ENCODE peak calls at places on chromosome 1, in eight cellular contexts. One of them, this sample, is unnamed.

GRCh38 chr1:231628207-231628876 is 1.8 kb downstream of the DISC1 start:
- DNase-seq in CD8-positive, alpha-beta T cell: no peak
- DNase-seq in psoas muscle: no peak
- DNase-seq in fibroblast of lung: no peak
- DNase-seq in pancreas: no peak
- DNase-seq in HCT116: no peak
- DNase-seq in hepatocyte: peak; percentile 41
- DNase-seq in body of pancreas: no peak
- DNase-seq in this sample: no peak

GRCh38 chr1:169786974-169787373 is 7.7 kb downstream of the METTL18 start:
- DNase-seq in CD8-positive, alpha-beta T cell: no peak
- DNase-seq in psoas muscle: no peak
- DNase-seq in fibroblast of lung: no peak
- DNase-seq in pancreas: no peak
- DNase-seq in HCT116: no peak
- DNase-seq in hepatocyte: no peak
- DNase-seq in body of pancreas: no peak
- DNase-seq in this sample: no peak

GRCh38 chr1:58885998-58886397 is 102.2 kb upstream of the JUN start:
- DNase-seq in CD8-positive, alpha-beta T cell: no peak
- DNase-seq in psoas muscle: peak; percentile 29
- DNase-seq in fibroblast of lung: peak; percentile 70
- DNase-seq in pancreas: no peak
- DNase-seq in HCT116: no peak
- DNase-seq in hepatocyte: no peak
- DNase-seq in body of pancreas: peak; percentile 37
- DNase-seq in this sample: no peak

GRCh38 chr1:90963651-90964050 is 58.2 kb downstream of the ZNF644 start:
- DNase-seq in CD8-positive, alpha-beta T cell: no peak
- DNase-seq in psoas muscle: no peak
- DNase-seq in fibroblast of lung: peak; percentile 45
- DNase-seq in pancreas: no peak
- DNase-seq in HCT116: no peak
- DNase-seq in hepatocyte: no peak
- DNase-seq in body of pancreas: no peak
- DNase-seq in this sample: no peak

GRCh38 chr1:41639332-41639936 is 155.0 kb upstream of the EDN2 start:
- DNase-seq in CD8-positive, alpha-beta T cell: no peak
- DNase-seq in psoas muscle: peak; percentile 32
- DNase-seq in fibroblast of lung: peak; percentile 89
- DNase-seq in pancreas: no peak
- DNase-seq in HCT116: no peak
- DNase-seq in hepatocyte: no peak
- DNase-seq in body of pancreas: no peak
- DNase-seq in this sample: no peak

GRCh38 chr1:44035726-44036408 is 4.6 kb upstream of the SLC6A9 start:
- DNase-seq in CD8-positive, alpha-beta T cell: no peak
- DNase-seq in psoas muscle: peak; percentile 36
- DNase-seq in fibroblast of lung: peak; percentile 10
- DNase-seq in pancreas: peak; percentile 57
- DNase-seq in HCT116: no peak
- DNase-seq in hepatocyte: peak; percentile 47
- DNase-seq in body of pancreas: peak; percentile 35
- DNase-seq in this sample: no peak

GRCh38 chr1:19633106-19633505 is 11.0 kb upstream of the NBL1 start:
- DNase-seq in CD8-positive, alpha-beta T cell: no peak
- DNase-seq in psoas muscle: no peak
- DNase-seq in fibroblast of lung: no peak
- DNase-seq in pancreas: no peak
- DNase-seq in HCT116: no peak
- DNase-seq in hepatocyte: no peak
- DNase-seq in body of pancreas: no peak
- DNase-seq in this sample: no peak

GRCh38 chr1:16420719-16421118 is 16.5 kb downstream of the SPATA21 start:
- DNase-seq in CD8-positive, alpha-beta T cell: peak; percentile 35
- DNase-seq in psoas muscle: no peak
- DNase-seq in fibroblast of lung: no peak
- DNase-seq in pancreas: no peak
- DNase-seq in HCT116: no peak
- DNase-seq in hepatocyte: no peak
- DNase-seq in body of pancreas: no peak
- DNase-seq in this sample: no peak

GRCh38 chr1:27689423-27690173 is 17.6 kb upstream of the IFI6 start:
- DNase-seq in CD8-positive, alpha-beta T cell: no peak
- DNase-seq in psoas muscle: no peak
- DNase-seq in fibroblast of lung: peak; percentile 85
- DNase-seq in pancreas: no peak
- DNase-seq in HCT116: no peak
- DNase-seq in hepatocyte: no peak
- DNase-seq in body of pancreas: no peak
- DNase-seq in this sample: no peak

GRCh38 chr1:231663211-231663792 is 36.7 kb downstream of the DISC1 start:
- DNase-seq in CD8-positive, alpha-beta T cell: no peak
- DNase-seq in psoas muscle: no peak
- DNase-seq in fibroblast of lung: no peak
- DNase-seq in pancreas: no peak
- DNase-seq in HCT116: no peak
- DNase-seq in hepatocyte: no peak
- DNase-seq in body of pancreas: no peak
- DNase-seq in this sample: no peak

GRCh38 chr1:190588424-190588823 is 110.8 kb upstream of the BRINP3 start:
- DNase-seq in CD8-positive, alpha-beta T cell: no peak
- DNase-seq in psoas muscle: no peak
- DNase-seq in fibroblast of lung: no peak
- DNase-seq in pancreas: no peak
- DNase-seq in HCT116: no peak
- DNase-seq in hepatocyte: no peak
- DNase-seq in body of pancreas: no peak
- DNase-seq in this sample: no peak

GRCh38 chr1:149962039-149962647 is 25.5 kb upstream of the MTMR11 start:
- DNase-seq in CD8-positive, alpha-beta T cell: no peak
- DNase-seq in psoas muscle: no peak
- DNase-seq in fibroblast of lung: peak; percentile 75
- DNase-seq in pancreas: peak; percentile 71
- DNase-seq in HCT116: peak; percentile 58
- DNase-seq in hepatocyte: peak; percentile 81
- DNase-seq in body of pancreas: peak; percentile 63
- DNase-seq in this sample: no peak

GRCh38 chr1:82273816-82274215 is 473.1 kb downstream of the ADGRL2 start:
- DNase-seq in CD8-positive, alpha-beta T cell: no peak
- DNase-seq in psoas muscle: no peak
- DNase-seq in fibroblast of lung: peak; percentile 5
- DNase-seq in pancreas: no peak
- DNase-seq in HCT116: no peak
- DNase-seq in hepatocyte: no peak
- DNase-seq in body of pancreas: no peak
- DNase-seq in this sample: no peak

GRCh38 chr1:222736470-222736869 is 532 bp upstream of the FAM177B start:
- DNase-seq in CD8-positive, alpha-beta T cell: no peak
- DNase-seq in psoas muscle: no peak
- DNase-seq in fibroblast of lung: no peak
- DNase-seq in pancreas: no peak
- DNase-seq in HCT116: no peak
- DNase-seq in hepatocyte: no peak
- DNase-seq in body of pancreas: no peak
- DNase-seq in this sample: no peak

GRCh38 chr1:202161151-202162048 is 998 bp upstream of the PTPN7 start:
- DNase-seq in CD8-positive, alpha-beta T cell: no peak
- DNase-seq in psoas muscle: no peak
- DNase-seq in fibroblast of lung: no peak
- DNase-seq in pancreas: no peak
- DNase-seq in HCT116: no peak
- DNase-seq in hepatocyte: no peak
- DNase-seq in body of pancreas: no peak
- DNase-seq in this sample: no peak

GRCh38 chr1:208154040-208154439 is 90.1 kb downstream of the PLXNA2 start:
- DNase-seq in CD8-positive, alpha-beta T cell: no peak
- DNase-seq in psoas muscle: no peak
- DNase-seq in fibroblast of lung: no peak
- DNase-seq in pancreas: no peak
- DNase-seq in HCT116: no peak
- DNase-seq in hepatocyte: no peak
- DNase-seq in body of pancreas: peak; percentile 44
- DNase-seq in this sample: no peak

GRCh38 chr1:53115403-53116306 is 26.8 kb downstream of the SLC1A7 start:
- DNase-seq in CD8-positive, alpha-beta T cell: no peak
- DNase-seq in psoas muscle: no peak
- DNase-seq in fibroblast of lung: peak; percentile 62
- DNase-seq in pancreas: peak; percentile 30
- DNase-seq in HCT116: no peak
- DNase-seq in hepatocyte: peak; percentile 89
- DNase-seq in body of pancreas: peak; percentile 40
- DNase-seq in this sample: peak; percentile 77

GRCh38 chr1:183093821-183094287 is 70.6 kb downstream of the LAMC1 start:
- DNase-seq in CD8-positive, alpha-beta T cell: no peak
- DNase-seq in psoas muscle: no peak
- DNase-seq in fibroblast of lung: peak; percentile 83
- DNase-seq in pancreas: no peak
- DNase-seq in HCT116: peak; percentile 24
- DNase-seq in hepatocyte: no peak
- DNase-seq in body of pancreas: no peak
- DNase-seq in this sample: no peak

GRCh38 chr1:59219926-59220325 is 77.0 kb upstream of the FGGY start:
- DNase-seq in CD8-positive, alpha-beta T cell: no peak
- DNase-seq in psoas muscle: no peak
- DNase-seq in fibroblast of lung: no peak
- DNase-seq in pancreas: no peak
- DNase-seq in HCT116: no peak
- DNase-seq in hepatocyte: no peak
- DNase-seq in body of pancreas: no peak
- DNase-seq in this sample: no peak

GRCh38 chr1:3530931-3531818 is 76.7 kb downstream of the ARHGEF16 start:
- DNase-seq in CD8-positive, alpha-beta T cell: peak; percentile 81
- DNase-seq in psoas muscle: peak; percentile 75
- DNase-seq in fibroblast of lung: peak; percentile 63
- DNase-seq in pancreas: peak; percentile 84
- DNase-seq in HCT116: peak; percentile 61
- DNase-seq in hepatocyte: peak; percentile 92
- DNase-seq in body of pancreas: peak; percentile 89
- DNase-seq in this sample: peak; percentile 79

GRCh38 chr1:2785631-2786328 is 15.7 kb downstream of the TTC34 start:
- DNase-seq in CD8-positive, alpha-beta T cell: no peak
- DNase-seq in psoas muscle: peak; percentile 2
- DNase-seq in fibroblast of lung: no peak
- DNase-seq in pancreas: no peak
- DNase-seq in HCT116: no peak
- DNase-seq in hepatocyte: no peak
- DNase-seq in body of pancreas: peak; percentile 9
- DNase-seq in this sample: no peak

GRCh38 chr1:11558286-11558685 is 79.3 kb downstream of the DISP3 start:
- DNase-seq in CD8-positive, alpha-beta T cell: no peak
- DNase-seq in psoas muscle: no peak
- DNase-seq in fibroblast of lung: no peak
- DNase-seq in pancreas: no peak
- DNase-seq in HCT116: no peak
- DNase-seq in hepatocyte: no peak
- DNase-seq in body of pancreas: no peak
- DNase-seq in this sample: no peak
- H3K4me3 ChIP-seq in CD8-positive, alpha-beta T cell: no peak overlapping the region
- H3K4me3 ChIP-seq in psoas muscle: no peak overlapping the region
- H3K4me3 ChIP-seq in fibroblast of lung: no peak overlapping the region
- H3K4me3 ChIP-seq in pancreas: no peak overlapping the region
- H3K4me3 ChIP-seq in HCT116: no peak overlapping the region
- H3K4me3 ChIP-seq in hepatocyte: no peak overlapping the region
- H3K4me3 ChIP-seq in body of pancreas: no peak overlapping the region
- H3K4me3 ChIP-seq in this sample: no peak overlapping the region

GRCh38 chr1:35539073-35539823 is 18.0 kb downstream of the KIAA0319L start:
- DNase-seq in CD8-positive, alpha-beta T cell: no peak
- DNase-seq in psoas muscle: no peak
- DNase-seq in fibroblast of lung: peak; percentile 53
- DNase-seq in pancreas: no peak
- DNase-seq in HCT116: no peak
- DNase-seq in hepatocyte: no peak
- DNase-seq in body of pancreas: no peak
- DNase-seq in this sample: no peak

GRCh38 chr1:35537788-35538187 is 19.4 kb downstream of the KIAA0319L start:
- DNase-seq in CD8-positive, alpha-beta T cell: no peak
- DNase-seq in psoas muscle: no peak
- DNase-seq in fibroblast of lung: no peak
- DNase-seq in pancreas: no peak
- DNase-seq in HCT116: no peak
- DNase-seq in hepatocyte: no peak
- DNase-seq in body of pancreas: no peak
- DNase-seq in this sample: no peak

GRCh38 chr1:35535243-35535642 is 22.0 kb downstream of the KIAA0319L start:
- DNase-seq in CD8-positive, alpha-beta T cell: no peak
- DNase-seq in psoas muscle: no peak
- DNase-seq in fibroblast of lung: peak; percentile 48
- DNase-seq in pancreas: no peak
- DNase-seq in HCT116: no peak
- DNase-seq in hepatocyte: no peak
- DNase-seq in body of pancreas: no peak
- DNase-seq in this sample: no peak

GRCh38 chr1:35536551-35537162 is 20.5 kb downstream of the KIAA0319L start:
- DNase-seq in CD8-positive, alpha-beta T cell: no peak
- DNase-seq in psoas muscle: no peak
- DNase-seq in fibroblast of lung: no peak
- DNase-seq in pancreas: no peak
- DNase-seq in HCT116: no peak
- DNase-seq in hepatocyte: no peak
- DNase-seq in body of pancreas: no peak
- DNase-seq in this sample: no peak

DNA sequence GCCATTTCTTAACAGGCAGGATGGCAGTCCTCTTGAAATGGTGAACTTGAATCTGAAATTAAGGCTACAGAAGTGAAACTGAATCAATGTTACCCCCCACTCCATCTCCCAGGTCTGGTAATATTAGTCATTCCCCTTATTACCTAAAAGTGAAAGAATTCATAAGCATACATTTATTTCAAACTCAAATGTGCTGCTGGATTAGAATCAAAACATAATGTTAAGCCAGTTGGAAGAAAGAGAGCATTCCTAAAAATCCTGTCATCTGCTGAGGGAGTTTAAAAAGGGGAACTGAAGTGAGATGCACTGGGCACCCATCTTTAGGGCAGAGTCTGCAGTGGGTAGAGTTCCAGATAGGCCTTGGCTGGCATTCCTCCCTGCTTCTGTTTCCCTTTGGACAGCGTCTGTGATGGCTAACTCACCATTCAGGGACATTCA is 17.4 kb downstream of the KIAA0319L start:
- DNase-seq in CD8-positive, alpha-beta T cell: no peak
- DNase-seq in psoas muscle: no peak
- DNase-seq in fibroblast of lung: peak; percentile 79
- DNase-seq in pancreas: no peak
- DNase-seq in HCT116: no peak
- DNase-seq in hepatocyte: no peak
- DNase-seq in body of pancreas: no peak
- DNase-seq in this sample: no peak
- H3K4me1 ChIP-seq in CD8-positive, alpha-beta T cell: peaks cover 79% of the 10 kb centered on the region
- H3K4me1 ChIP-seq in psoas muscle: peaks cover 53% of the 10 kb centered on the region
- H3K4me1 ChIP-seq in fibroblast of lung: peaks cover 24% of the 10 kb centered on the region
- H3K4me1 ChIP-seq in pancreas: no peaks in the 10 kb centered on the region
- H3K4me1 ChIP-seq in HCT116: no peaks in the 10 kb centered on the region
- H3K4me1 ChIP-seq in hepatocyte: peaks cover 6% of the 10 kb centered on the region
- H3K4me1 ChIP-seq in body of pancreas: peaks cover 40% of the 10 kb centered on the region
- H3K4me1 ChIP-seq in this sample: peaks cover 65% of the 10 kb centered on the region

GRCh38 chr1:219430419-219430818 is 182.5 kb downstream of the ZC3H11B start:
- DNase-seq in CD8-positive, alpha-beta T cell: no peak
- DNase-seq in psoas muscle: no peak
- DNase-seq in fibroblast of lung: peak; percentile 84
- DNase-seq in pancreas: no peak
- DNase-seq in HCT116: no peak
- DNase-seq in hepatocyte: no peak
- DNase-seq in body of pancreas: no peak
- DNase-seq in this sample: no peak
- H3K4me3 ChIP-seq in CD8-positive, alpha-beta T cell: no peak overlapping the region
- H3K4me3 ChIP-seq in psoas muscle: no peak overlapping the region
- H3K4me3 ChIP-seq in fibroblast of lung: no peak overlapping the region
- H3K4me3 ChIP-seq in pancreas: no peak overlapping the region
- H3K4me3 ChIP-seq in HCT116: no peak overlapping the region
- H3K4me3 ChIP-seq in hepatocyte: no peak overlapping the region
- H3K4me3 ChIP-seq in body of pancreas: no peak overlapping the region
- H3K4me3 ChIP-seq in this sample: no peak overlapping the region

GRCh38 chr1:161039546-161039945 is 782 bp upstream of the TSTD1 start:
- DNase-seq in CD8-positive, alpha-beta T cell: no peak
- DNase-seq in psoas muscle: no peak
- DNase-seq in fibroblast of lung: no peak
- DNase-seq in pancreas: no peak
- DNase-seq in HCT116: no peak
- DNase-seq in hepatocyte: no peak
- DNase-seq in body of pancreas: no peak
- DNase-seq in this sample: no peak
- H3K4me1 ChIP-seq in CD8-positive, alpha-beta T cell: peaks cover 41% of the 10 kb centered on the region
- H3K4me1 ChIP-seq in psoas muscle: peaks cover 12% of the 10 kb centered on the region
- H3K4me1 ChIP-seq in fibroblast of lung: no peaks in the 10 kb centered on the region
- H3K4me1 ChIP-seq in pancreas: no peaks in the 10 kb centered on the region
- H3K4me1 ChIP-seq in HCT116: peaks cover 28% of the 10 kb centered on the region
- H3K4me1 ChIP-seq in hepatocyte: peaks cover 11% of the 10 kb centered on the region
- H3K4me1 ChIP-seq in body of pancreas: peaks cover 25% of the 10 kb centered on the region
- H3K4me1 ChIP-seq in this sample: peaks cover 48% of the 10 kb centered on the region